ENCODE peak calls at places on chromosomes 1 and 21, in four cellular contexts. W, L, S and R are unnamed samples.

GRCh38 chr1:109975718-109976117 is 8.8 kb upstream of the AHCYL1 start:
- DNase-seq in S (no peak), L (peak; percentile 93), W (no peak), R (no peak)

GRCh38 chr21:17343055-17343454 is 169.8 kb upstream of the CXADR start:
- DNase-seq in L (no peak), S (no peak), W (no peak), R (peak; percentile 52)

GRCh38 chr1:110879758-110880606 is 7.0 kb downstream of the CD53 start:
- DNase-seq in W (no peak), S (no peak), L (no peak), R (no peak)

GRCh38 chr1:235207202-235207565 is 46.1 kb upstream of the RBM34 start:
- DNase-seq in S (no peak), L (no peak), W (no peak), R (no peak)

GRCh38 chr1:58457023-58457635 is 89.4 kb downstream of the OMA1 start:
- DNase-seq in S (no peak), L (no peak), W (no peak), R (no peak)

GRCh38 chr1:239718997-239719628 is 332.7 kb downstream of the CHRM3 start:
- DNase-seq in S (no peak), L (no peak), W (no peak), R (no peak)

GRCh38 chr1:29709711-29710169 is 473.4 kb downstream of the PTPRU start:
- DNase-seq in L (peak; percentile 66), S (peak; percentile 83), W (no peak), R (peak; percentile 45)

GRCh38 chr21:46151261-46151988 is 4.0 kb downstream of the FTCD start:
- DNase-seq in W (no peak), L (no peak), S (no peak), R (no peak)

GRCh38 chr1:245418029-245418428 is 263.2 kb downstream of the KIF26B start:
- DNase-seq in W (no peak), L (no peak), S (no peak), R (no peak)

GRCh38 chr1:45306319-45306718 is 20.4 kb upstream of the HPDL start:
- DNase-seq in S (no peak), L (peak; percentile 45), W (no peak), R (no peak)

GRCh38 chr1:6207921-6208320 is 2.0 kb downstream of the RNF207 start:
- DNase-seq in L (no peak), S (no peak), W (no peak), R (no peak)

GRCh38 chr1:228397966-228398365 is 8.7 kb downstream of the TRIM11 start:
- DNase-seq in W (no peak), L (no peak), S (no peak), R (no peak)

GRCh38 chr1:32208891-32209309 is at the start of gene DCDC2B:
- DNase-seq in W (no peak), L (no peak), S (no peak), R (peak; percentile 61)

GRCh38 chr21:37220981-37221664 is 46.0 kb downstream of the VPS26C start:
- DNase-seq in S (peak; percentile 87), L (peak; percentile 79), W (peak; percentile 42), R (peak; percentile 95)

GRCh38 chr1:92085727-92086126 is 5.6 kb downstream of the BTBD8 start:
- DNase-seq in S (no peak), W (peak; percentile 10), L (no peak), R (peak; percentile 4)